ENCODE peak calls at places on chromosomes 6 and 20, in four cellular contexts. One of them, this sample, is unnamed.

GRCh38 chr6:107192739-107193296 is 77.5 kb upstream of the BEND3 start:
- DNase-seq in activated CD4-positive, CD25-positive, alpha-beta regulatory T cell: no peak
- DNase-seq in CD8-positive, alpha-beta T cell: no peak
- DNase-seq in neuronal stem cell: no peak
- DNase-seq in this sample: no peak

GRCh38 chr6:85418059-85418458 is 31.8 kb upstream of the NT5E start:
- DNase-seq in activated CD4-positive, CD25-positive, alpha-beta regulatory T cell: no peak
- DNase-seq in CD8-positive, alpha-beta T cell: no peak
- DNase-seq in neuronal stem cell: no peak
- DNase-seq in this sample: no peak

GRCh38 chr6:105077592-105078463 is 102.0 kb downstream of the POPDC3 start:
- DNase-seq in neuronal stem cell: peak; percentile 39
- DNase-seq in CD8-positive, alpha-beta T cell: no peak
- DNase-seq in activated CD4-positive, CD25-positive, alpha-beta regulatory T cell: no peak
- DNase-seq in this sample: no peak

GRCh38 chr20:53981752-53982437 is 88.5 kb downstream of the BCAS1 start:
- DNase-seq in CD8-positive, alpha-beta T cell: no peak
- DNase-seq in neuronal stem cell: no peak
- DNase-seq in activated CD4-positive, CD25-positive, alpha-beta regulatory T cell: no peak
- DNase-seq in this sample: no peak

GRCh38 chr6:132623446-132623845 is 629 bp downstream of the TAAR2 start:
- DNase-seq in neuronal stem cell: no peak
- DNase-seq in CD8-positive, alpha-beta T cell: no peak
- DNase-seq in activated CD4-positive, CD25-positive, alpha-beta regulatory T cell: no peak
- DNase-seq in this sample: no peak

GRCh38 chr6:36336779-36337194 is at the start of gene BNIP5:
- DNase-seq in neuronal stem cell: no peak
- DNase-seq in CD8-positive, alpha-beta T cell: no peak
- DNase-seq in activated CD4-positive, CD25-positive, alpha-beta regulatory T cell: no peak
- DNase-seq in this sample: no peak

GRCh38 chr6:115838763-115839401 is 221.8 kb downstream of the FRK start:
- DNase-seq in neuronal stem cell: no peak
- DNase-seq in CD8-positive, alpha-beta T cell: no peak
- DNase-seq in activated CD4-positive, CD25-positive, alpha-beta regulatory T cell: no peak
- DNase-seq in this sample: no peak

GRCh38 chr6:43636312-43636667 is 650 bp downstream of the MAD2L1BP start:
- DNase-seq in activated CD4-positive, CD25-positive, alpha-beta regulatory T cell: no peak
- DNase-seq in CD8-positive, alpha-beta T cell: no peak
- DNase-seq in neuronal stem cell: no peak
- DNase-seq in this sample: no peak

GRCh38 chr20:56217820-56218219 is 30.7 kb upstream of the MC3R start:
- DNase-seq in CD8-positive, alpha-beta T cell: no peak
- DNase-seq in neuronal stem cell: no peak
- DNase-seq in activated CD4-positive, CD25-positive, alpha-beta regulatory T cell: no peak
- DNase-seq in this sample: no peak

GRCh38 chr20:19934792-19935491 is 82.2 kb upstream of the NAA20 start:
- DNase-seq in CD8-positive, alpha-beta T cell: no peak
- DNase-seq in activated CD4-positive, CD25-positive, alpha-beta regulatory T cell: no peak
- DNase-seq in neuronal stem cell: no peak
- DNase-seq in this sample: no peak